ENCODE peak calls at places on chromosomes 6 and 20, in eight cellular contexts. N is midbrain; L is pulmonary artery endothelial cell; K is effector CD8-positive, alpha-beta T cell; E is ovary; C is stimulated activated effector memory CD8-positive, alpha-beta T cell treated with anti-CD3 and anti-CD28 coated beads, Interleukin-12 subunit alpha, Interleukin-12 subunit beta, amount 100 ng/mL, for 72 hours; J is activated CD8-positive, alpha-beta memory T cell treated with anti-CD3 and anti-CD28 coated beads for 1 hour; I is activated T-cell treated with anti-CD3 and anti-CD28 coated beads for 4 hours. D is an unnamed sample.

GRCh38 chr6:11089695-11090094 is 3.9 kb upstream of the SMIM13 start:
- DNase-seq in I (no peak), L (no peak), N (no peak), C (no peak), J (no peak), E (no peak), K (no peak), D (no peak)

GRCh38 chr6:26524722-26525360 is 13.3 kb upstream of the HMGN4 start:
- DNase-seq in K (no peak), J (no peak), E (no peak), C (no peak), I (no peak), L (no peak), N (no peak), D (no peak)

GRCh38 chr20:56443654-56444540 is 24.5 kb upstream of the RTF2 start:
- DNase-seq in L (no peak), E (peak; percentile 36), I (no peak), C (no peak), J (no peak), K (no peak), N (no peak), D (peak; percentile 50)

GRCh38 chr6:14734416-14735340 is 511.2 kb upstream of the JARID2 start:
- DNase-seq in J (no peak), N (no peak), E (no peak), C (peak; percentile 77), K (no peak), L (no peak), I (peak; percentile 38), D (peak; percentile 78)

GRCh38 chr6:22049002-22049401 is 247.8 kb downstream of the PRL start:
- DNase-seq in J (no peak), L (no peak), N (no peak), K (no peak), I (no peak), C (no peak), E (no peak), D (no peak)

GRCh38 chr6:12890171-12890790 is 173.7 kb downstream of the PHACTR1 start:
- DNase-seq in C (peak; percentile 54), L (no peak), E (no peak), K (no peak), N (no peak), I (no peak), J (no peak), D (no peak)

GRCh38 chr20:5545381-5545941 is 204.7 kb upstream of the SHLD1 start:
- DNase-seq in N (no peak), E (no peak), L (no peak), K (no peak), I (no peak), J (no peak), C (no peak), D (no peak)

GRCh38 chr6:108260126-108260808 is 573 bp downstream of the SNX3 start:
- DNase-seq in C (no peak), K (peak; percentile 3), E (no peak), J (no peak), I (peak; percentile 2), N (peak; percentile 55), L (no peak), D (peak; percentile 49)

GRCh38 chr6:67630146-67630545 is 1004.9 kb upstream of the ADGRB3 start:
- DNase-seq in C (no peak), J (no peak), I (no peak), N (no peak), E (no peak), L (peak; percentile 49), K (no peak), D (peak; percentile 37)

GRCh38 chr6:10410214-10410873 is 4.5 kb downstream of the TFAP2A start:
- DNase-seq in J (no peak), L (no peak), E (no peak), K (no peak), N (no peak), C (no peak), I (no peak), D (peak; percentile 51)

GRCh38 chr20:3071610-3072529 is at the start of gene OXT:
- DNase-seq in K (peak; percentile 52), N (no peak), I (peak; percentile 61), C (peak; percentile 63), E (no peak), L (no peak), J (peak; percentile 55), D (no peak)

GRCh38 chr20:47489448-47489872 is 12.2 kb upstream of the NCOA3 start:
- DNase-seq in J (no peak), K (peak; percentile 18), L (no peak), I (no peak), C (no peak), N (no peak), E (no peak), D (no peak)

GRCh38 chr6:118974790-118975189 is 39.8 kb upstream of the MCM9 start:
- DNase-seq in E (no peak), J (no peak), C (no peak), I (no peak), L (no peak), N (no peak), K (no peak), D (no peak)

GRCh38 chr6:168906251-168906845 is 347.3 kb downstream of the THBS2 start:
- DNase-seq in L (no peak), C (no peak), N (no peak), E (no peak), J (no peak), K (no peak), I (no peak), D (no peak)

GRCh38 chr6:130337534-130337933 is 28.3 kb upstream of the TMEM200A start:
- DNase-seq in I (no peak), E (no peak), N (no peak), J (no peak), L (no peak), K (no peak), C (no peak), D (no peak)

GRCh38 chr6:105164418-105164817 is 15.4 kb downstream of the POPDC3 start:
- DNase-seq in J (no peak), I (no peak), K (no peak), E (no peak), L (no peak), N (peak; percentile 11), C (no peak), D (peak; percentile 61)

GRCh38 chr6:134464690-134465411 is 146.9 kb upstream of the SGK1 start:
- DNase-seq in I (no peak), N (no peak), K (no peak), C (no peak), E (no peak), J (no peak), L (no peak), D (peak; percentile 47)

GRCh38 chr20:32427996-32428395 is 69.9 kb downstream of the ASXL1 start:
- DNase-seq in K (no peak), E (no peak), C (no peak), I (no peak), N (no peak), L (no peak), J (no peak), D (no peak)

GRCh38 chr20:35007413-35007812 is 51.7 kb downstream of the MYH7B start:
- DNase-seq in C (no peak), K (no peak), L (no peak), J (no peak), I (no peak), N (no peak), E (peak; percentile 5), D (no peak)

GRCh38 chr20:43938932-43939761 is 24.5 kb downstream of the TOX2 start:
- DNase-seq in C (no peak), N (no peak), K (no peak), J (no peak), I (no peak), L (peak; percentile 89), E (no peak), D (peak; percentile 99)

GRCh38 chr6:107700016-107700335 is 124.1 kb downstream of the SCML4 start:
- DNase-seq in L (no peak), I (no peak), C (no peak), K (no peak), N (no peak), E (no peak), J (no peak), D (no peak)